ENCODE peak calls at places on chromosomes 7 and 10, in four cellular contexts. N, O, G and Q are unnamed samples.

GRCh38 chr7:102849079-102849478 is 63.7 kb upstream of the LRRC17 start:
- DNase-seq in N (no peak), O (no peak), G (no peak), Q (no peak)

GRCh38 chr7:36299223-36299760 is 90.4 kb upstream of the ANLN start:
- DNase-seq in N (no peak), O (no peak), G (no peak), Q (no peak)

GRCh38 chr10:90787906-90788491 is 69.8 kb downstream of the HTR7 start:
- DNase-seq in N (peak; percentile 9), O (no peak), G (peak; percentile 9), Q (no peak)

GRCh38 chr10:28403090-28403489 is 100.2 kb upstream of the MPP7 start:
- DNase-seq in N (no peak), O (no peak), G (no peak), Q (no peak)

GRCh38 chr7:2757904-2758672 is 70.1 kb downstream of the AMZ1 start:
- DNase-seq in N (peak; percentile 90), O (no peak), G (peak; percentile 70), Q (peak; percentile 78)

GRCh38 chr10:48579251-48579960 is 25.5 kb downstream of the ARHGAP22 start:
- DNase-seq in N (no peak), O (no peak), G (no peak), Q (no peak)

GRCh38 chr7:113793171-113793570 is 125.6 kb downstream of the PPP1R3A start:
- DNase-seq in N (no peak), O (no peak), G (no peak), Q (no peak)

GRCh38 chr10:113518415-113518814 is 34.4 kb upstream of the HABP2 start:
- DNase-seq in N (no peak), O (no peak), G (no peak), Q (no peak)

GRCh38 chr10:62047960-62048383 is 146.5 kb downstream of the ARID5B start:
- DNase-seq in N (peak; percentile 25), O (no peak), G (no peak), Q (no peak)

GRCh38 chr7:137933270-137934017 is 68.4 kb downstream of the CREB3L2 start:
- DNase-seq in N (no peak), O (no peak), G (peak; percentile 61), Q (no peak)

GRCh38 chr10:63573068-63573697 is 52.0 kb downstream of the REEP3 start:
- DNase-seq in N (no peak), O (no peak), G (no peak), Q (no peak)
- TF ChIP-seq BRCA1 in N (no peak), O (no peak), G (no peak), Q (no peak)

DNA sequence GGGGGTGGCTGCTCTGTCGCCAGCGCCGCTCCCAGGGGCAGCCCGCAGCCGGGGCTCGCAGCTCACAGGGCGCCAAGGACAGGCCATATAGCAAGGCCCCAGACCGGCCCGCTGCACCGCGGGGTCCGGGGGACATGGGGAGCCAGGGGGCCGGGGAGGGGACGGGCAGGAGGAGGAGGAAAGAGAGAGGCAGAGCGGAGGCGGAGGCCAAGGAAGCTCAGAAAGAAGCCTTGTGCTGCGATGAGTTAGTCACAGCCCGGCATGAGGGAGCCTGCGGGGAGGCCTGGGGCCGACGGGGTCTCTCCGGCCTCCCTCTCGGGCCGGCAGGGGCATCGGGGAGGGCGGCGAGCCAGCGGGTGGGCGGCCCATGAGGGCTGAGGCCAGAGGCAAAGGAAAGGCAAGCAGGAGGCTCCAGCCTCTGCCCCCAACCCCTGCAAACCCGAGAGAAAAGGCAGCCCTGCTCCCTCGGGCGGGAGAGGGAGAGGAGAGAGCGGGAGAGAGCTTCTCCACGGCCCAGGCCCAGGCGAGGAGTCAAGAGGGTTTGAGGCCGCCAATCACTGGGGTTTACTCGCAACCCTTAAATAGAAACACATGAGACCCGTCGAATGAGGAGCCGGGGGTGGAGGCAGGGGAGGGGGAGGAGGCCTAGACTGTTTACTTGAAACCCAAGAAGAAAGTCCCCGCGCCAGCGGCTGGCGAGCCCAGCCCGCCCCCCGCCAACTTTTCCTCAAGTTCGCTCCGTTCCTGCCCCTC is 167.9 kb downstream of the NEURL1 start:
- DNase-seq in N (peak; percentile 73), O (peak; percentile 56), G (no peak), Q (no peak)
- H3K27ac ChIP-seq in N (peak overlapping the region; percentile 82), O (peak overlapping the region; percentile 54), G (no peak overlapping the region), Q (no peak overlapping the region)

GRCh38 chr10:89390875-89391576 is 1.4 kb upstream of the IFIT1 start:
- DNase-seq in N (no peak), O (no peak), G (no peak), Q (no peak)
- TF ChIP-seq BRCA1 in N (no peak), O (no peak), G (no peak), Q (no peak)

DNA sequence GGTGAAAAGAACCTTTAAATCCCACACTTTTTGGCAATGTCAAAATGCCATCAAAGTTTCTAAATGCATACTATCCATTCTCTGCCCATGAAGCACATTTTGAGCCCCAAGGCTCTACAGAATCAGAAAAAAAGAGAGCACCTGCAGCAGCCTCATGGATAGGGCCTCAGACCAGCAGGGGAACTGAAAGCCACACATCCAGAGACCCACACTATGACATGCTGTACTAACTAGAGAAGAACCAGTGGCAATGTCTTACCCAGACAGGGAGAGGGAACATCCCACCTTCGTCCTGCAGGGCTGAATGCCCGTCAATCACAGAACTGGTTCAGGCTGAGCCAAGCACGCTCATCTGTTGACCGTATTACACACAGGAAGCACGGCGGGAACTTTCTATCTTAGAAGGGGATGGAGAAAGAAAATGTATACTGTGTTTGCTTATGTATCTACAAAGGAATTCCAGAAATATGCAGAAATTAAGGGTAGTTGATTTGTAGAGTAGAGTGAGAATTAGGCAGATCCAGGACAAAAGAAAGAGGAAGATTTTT is 237.2 kb downstream of the GLI3 start:
- DNase-seq in N (no peak), O (no peak), G (no peak), Q (no peak)
- H3K27ac ChIP-seq in N (no peak overlapping the region), O (no peak overlapping the region), G (no peak overlapping the region), Q (no peak overlapping the region)

GRCh38 chr7:17054836-17055235 is 173.1 kb upstream of the AGR3 start:
- DNase-seq in N (peak; percentile 27), O (no peak), G (no peak), Q (no peak)
- TF ChIP-seq BRCA1 in N (no peak), O (no peak), G (no peak), Q (no peak)

GRCh38 chr10:110793887-110794286 is 77.8 kb upstream of the PDCD4 start:
- DNase-seq in N (no peak), O (no peak), G (no peak), Q (no peak)
- H3K27ac ChIP-seq in N (no peak overlapping the region), O (no peak overlapping the region), G (no peak overlapping the region), Q (no peak overlapping the region)

DNA sequence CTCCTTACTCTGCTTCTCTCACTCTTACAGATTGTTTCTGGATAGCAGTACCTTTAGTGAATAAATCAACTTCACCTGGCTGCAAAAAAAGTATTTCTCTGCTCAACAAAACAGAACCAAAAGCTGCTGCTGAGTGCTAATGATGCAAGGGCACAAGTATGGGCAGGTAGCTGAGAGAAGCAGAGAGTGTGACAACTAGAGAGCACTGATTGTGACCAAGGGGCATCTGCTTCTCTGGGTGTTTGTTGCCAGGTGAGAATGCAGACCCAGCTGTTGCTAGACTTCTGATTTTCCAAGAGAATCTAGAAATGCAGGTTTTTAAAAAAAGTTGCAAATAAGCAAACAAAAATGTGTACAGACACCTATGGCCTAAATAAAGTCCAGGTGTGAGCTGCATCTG is 25.3 kb upstream of the PPIF start:
- DNase-seq in N (no peak), O (no peak), G (no peak), Q (no peak)
- TF ChIP-seq BRCA1 in N (no peak), O (no peak), G (no peak), Q (no peak)

GRCh38 chr10:125849448-125849847 is 26.1 kb downstream of the BCCIP start:
- DNase-seq in N (no peak), O (no peak), G (no peak), Q (no peak)

GRCh38 chr10:125848371-125848770 is 25.0 kb downstream of the BCCIP start:
- DNase-seq in N (no peak), O (no peak), G (no peak), Q (no peak)

GRCh38 chr10:125846894-125847293 is 23.5 kb downstream of the BCCIP start:
- DNase-seq in N (no peak), O (no peak), G (no peak), Q (no peak)

GRCh38 chr10:125848857-125849256 is 25.5 kb downstream of the BCCIP start:
- DNase-seq in N (no peak), O (no peak), G (no peak), Q (no peak)

DNA sequence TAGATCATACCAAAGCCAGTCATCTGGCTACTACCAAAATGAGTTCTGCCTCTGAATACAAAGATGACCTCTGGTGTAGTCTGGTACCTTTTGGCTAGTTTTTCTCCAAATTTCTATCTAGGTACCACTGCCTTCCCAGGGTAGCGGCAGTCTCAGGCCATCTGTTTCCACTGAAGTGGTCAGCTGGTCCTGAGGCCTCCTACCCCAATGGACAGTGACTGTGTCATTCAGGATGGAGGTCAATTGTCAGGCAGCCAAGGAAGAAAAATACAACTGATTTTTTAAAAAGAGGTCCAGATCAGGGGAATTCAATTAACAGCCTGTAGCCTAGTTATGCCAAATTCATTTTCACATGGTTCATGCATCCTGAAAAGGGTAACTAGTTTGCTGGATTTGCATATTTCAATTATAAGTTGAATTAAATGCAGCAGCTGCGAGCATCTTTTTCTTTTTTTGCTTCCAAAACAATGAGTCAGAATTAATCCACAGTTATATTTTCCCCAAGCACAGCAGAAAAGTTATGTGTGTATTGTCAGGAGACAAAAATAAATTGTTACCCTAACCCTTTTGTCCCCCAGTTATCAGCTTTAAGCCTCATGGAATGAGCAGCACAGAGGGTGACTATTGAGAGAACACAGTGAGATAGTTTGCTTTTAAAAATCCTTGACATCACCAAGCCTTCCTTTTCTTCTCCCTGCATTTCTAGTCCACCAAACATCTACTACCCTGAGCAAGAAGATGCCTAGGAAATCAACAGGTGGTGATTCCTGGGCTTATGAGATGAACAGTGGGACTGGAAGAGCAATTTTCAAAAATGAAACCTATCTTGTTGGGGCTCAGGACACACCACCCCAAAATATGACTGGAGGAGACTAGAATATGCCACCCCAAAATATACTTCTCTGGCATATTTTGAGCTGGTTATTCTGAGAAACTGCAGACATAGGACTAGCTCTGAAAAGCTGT is 27.7 kb downstream of the BCCIP start:
- DNase-seq in N (no peak), O (no peak), G (no peak), Q (no peak)
- H3K27ac ChIP-seq in N (no peak overlapping the region), O (no peak overlapping the region), G (no peak overlapping the region), Q (no peak overlapping the region)